ENCODE peak calls at places on chromosomes 2 and 18, in four cellular contexts. B is fibroblast of pulmonary artery, L is HS-27A, W is posterior cingulate gyrus. G is an unnamed sample.

GRCh38 chr2:30714811-30715709 is 92.2 kb downstream of the CAPN13 start:
- DNase-seq in B (no peak), L (no peak), W (no peak), G (no peak)

GRCh38 chr18:70454705-70455322 is 166.0 kb downstream of the SOCS6 start:
- DNase-seq in B (peak), L (no peak), W (no peak), G (peak)

GRCh38 chr18:22109535-22109934 is 59.9 kb upstream of the GATA6 start:
- DNase-seq in B (no peak), L (no peak), W (no peak), G (no peak)

GRCh38 chr2:234305846-234306245 is 191.0 kb downstream of the ARL4C start:
- DNase-seq in B (no peak), L (no peak), W (no peak), G (no peak)

GRCh38 chr18:501406-501714 is 859 bp upstream of the COLEC12 start:
- DNase-seq in B (no peak), L (no peak), W (no peak), G (no peak)

GRCh38 chr2:46812381-46813024 is 103.1 kb downstream of the MCFD2 start:
- DNase-seq in B (peak), L (no peak), W (peak), G (no peak)

GRCh38 chr18:36636237-36636792 is 192.5 kb downstream of the TPGS2 start:
- DNase-seq in B (no peak), L (no peak), W (no peak), G (no peak)

GRCh38 chr2:19543271-19544019 is 185.0 kb upstream of the OSR1 start:
- DNase-seq in B (peak), L (no peak), W (no peak), G (no peak)

GRCh38 chr18:30527226-30527625 is 515.3 kb downstream of the DSC3 start:
- DNase-seq in B (no peak), L (no peak), W (no peak), G (no peak)